ENCODE peak calls at places on chromosome 22, in five cellular contexts. A, M, O, E and C are unnamed samples.

GRCh38 chr22:36404436-36404835 is 16.7 kb upstream of the MYH9 start:
- DNase-seq in O (no peak), M (no peak), A (no peak), E (no peak), C (no peak)

GRCh38 chr22:21741790-21742189 is 6.2 kb upstream of the YPEL1 start:
- DNase-seq in O (no peak), M (no peak), A (no peak), E (no peak), C (no peak)

GRCh38 chr22:35424081-35424480 is 24.1 kb downstream of the MCM5 start:
- DNase-seq in M (no peak), O (no peak), A (no peak), E (no peak), C (no peak)

GRCh38 chr22:20205964-20206708 is 55.3 kb upstream of the CCDC188 start:
- DNase-seq in O (peak; percentile 94), M (peak; percentile 75), A (no peak), E (peak; percentile 62), C (peak; percentile 77)

GRCh38 chr22:24159650-24160049 is 21.6 kb upstream of the SUSD2 start:
- DNase-seq in O (no peak), A (no peak), E (no peak), M (no peak), C (no peak)

GRCh38 chr22:36510384-36510783 is 3.5 kb upstream of the FOXRED2 start:
- DNase-seq in O (no peak), E (no peak), A (no peak), M (no peak), C (no peak)

GRCh38 chr22:20641198-20641892 is 132.6 kb upstream of the SERPIND1 start:
- DNase-seq in E (no peak), M (no peak), O (no peak), A (no peak), C (no peak)

GRCh38 chr22:35352214-35353111 is 28.4 kb upstream of the HMOX1 start:
- DNase-seq in O (peak; percentile 19), E (no peak), A (peak; percentile 74), M (no peak), C (no peak)

GRCh38 chr22:33969052-33969451 is 48.8 kb upstream of the LARGE1 start:
- DNase-seq in O (no peak), A (no peak), E (peak; percentile 78), M (no peak), C (peak; percentile 52)

GRCh38 chr22:36824655-36825054 is 7.8 kb upstream of the PVALB start:
- DNase-seq in E (no peak), O (no peak), M (no peak), A (no peak), C (no peak)

GRCh38 chr22:22023581-22024137 is 41.1 kb upstream of the TOP3B start:
- DNase-seq in A (no peak), E (no peak), O (peak; percentile 48), M (no peak), C (no peak)

GRCh38 chr22:37675930-37676571 is 615 bp downstream of the LGALS1 start:
- DNase-seq in O (no peak), A (no peak), M (no peak), E (no peak), C (no peak)

GRCh38 chr22:44330727-44331660 is 18.2 kb upstream of the SHISAL1 start:
- DNase-seq in M (no peak), A (peak; percentile 76), E (no peak), O (no peak), C (no peak)
- TF ChIP-seq EZH2 in M (no peak), A (peak; percentile 66), E (peak; percentile 86), O (no peak), C (peak; percentile 91)

GRCh38 chr22:32600184-32600583 is 125.6 kb downstream of the FBXO7 start:
- DNase-seq in O (no peak), A (no peak), M (no peak), E (no peak), C (no peak)
- TF ChIP-seq EZH2 in O (no peak), A (no peak), M (no peak), E (no peak), C (no peak)

GRCh38 chr22:29479417-29480261 is at the start of gene NEFH:
- DNase-seq in O (peak; percentile 49), E (no peak), M (no peak), A (peak; percentile 56), C (peak; percentile 22)

GRCh38 chr22:29482253-29482652 is 2.2 kb downstream of the NEFH start:
- DNase-seq in M (no peak), O (no peak), A (no peak), E (no peak), C (no peak)

GRCh38 chr22:29480262-29480511 is 169 bp downstream of the NEFH start:
- DNase-seq in M (no peak), A (no peak), E (no peak), O (no peak), C (no peak)

GRCh38 chr22:29481265-29482000 is 1.4 kb downstream of the NEFH start:
- DNase-seq in O (no peak), E (no peak), A (peak; percentile 56), M (no peak), C (peak; percentile 30)

GRCh38 chr22:29480512-29481264 is 670 bp downstream of the NEFH start:
- DNase-seq in E (peak; percentile 42), M (no peak), A (peak; percentile 82), O (peak; percentile 85), C (peak; percentile 66)
- TF ChIP-seq EZH2 in E (peak; percentile 69), M (no peak), A (peak; percentile 96), O (no peak), C (peak; percentile 36)

GRCh38 chr22:26170795-26171194 is 1.5 kb downstream of the SEZ6L start:
- DNase-seq in A (peak; percentile 85), E (no peak), M (no peak), O (peak; percentile 26), C (peak; percentile 43)
- TF ChIP-seq EZH2 in A (no peak), E (no peak), M (no peak), O (no peak), C (no peak)

GRCh38 chr22:46650078-46650810 is 30.1 kb downstream of the GRAMD4 start:
- DNase-seq in M (no peak), E (no peak), O (no peak), A (no peak), C (no peak)
- TF ChIP-seq EZH2 in M (no peak), E (no peak), O (no peak), A (no peak), C (no peak)

GRCh38 chr22:49116486-49116885 is 711.2 kb downstream of the BRD1 start:
- DNase-seq in M (no peak), E (no peak), O (no peak), A (no peak), C (no peak)
- TF ChIP-seq EZH2 in M (no peak), E (no peak), O (no peak), A (no peak), C (no peak)